ENCODE peak calls at places on chromosome 4, in seven cellular contexts. One of them, this sample, is unnamed. For H3K36me3 and H3K4me1, the result is how much of the 10 kb centered on the place peaks cover.

GRCh38 chr4:153488719-153489384 is 22.7 kb downstream of the TMEM131L start:
- DNase-seq in left lung: peak
- DNase-seq in upper lobe of right lung: peak
- DNase-seq in tibial artery: peak
- DNase-seq in suprapubic skin: no peak
- DNase-seq in Peyer's patch: peak
- DNase-seq in left ventricle myocardium inferior: peak
- DNase-seq in this sample: no peak

GRCh38 chr4:121764702-121765367 is at the start of gene SMIM43:
- DNase-seq in Peyer's patch: no peak
- DNase-seq in upper lobe of right lung: peak
- DNase-seq in left ventricle myocardium inferior: no peak
- DNase-seq in left lung: peak
- DNase-seq in tibial artery: no peak
- DNase-seq in suprapubic skin: no peak
- DNase-seq in this sample: no peak

GRCh38 chr4:186770446-186771175 is 47.0 kb upstream of the FAT1 start:
- DNase-seq in upper lobe of right lung: no peak
- DNase-seq in left ventricle myocardium inferior: no peak
- DNase-seq in left lung: no peak
- DNase-seq in suprapubic skin: no peak
- DNase-seq in tibial artery: no peak
- DNase-seq in Peyer's patch: no peak
- DNase-seq in this sample: no peak

GRCh38 chr4:41865306-41865980 is 69.8 kb upstream of the TMEM33 start:
- DNase-seq in left ventricle myocardium inferior: no peak
- DNase-seq in suprapubic skin: no peak
- DNase-seq in tibial artery: no peak
- DNase-seq in upper lobe of right lung: peak
- DNase-seq in Peyer's patch: no peak
- DNase-seq in left lung: peak
- DNase-seq in this sample: peak

GRCh38 chr4:147351083-147351787 is 129.7 kb upstream of the EDNRA start:
- DNase-seq in left lung: no peak
- DNase-seq in suprapubic skin: no peak
- DNase-seq in upper lobe of right lung: no peak
- DNase-seq in left ventricle myocardium inferior: no peak
- DNase-seq in tibial artery: no peak
- DNase-seq in Peyer's patch: no peak
- DNase-seq in this sample: no peak

GRCh38 chr4:73740353-73740778 is at the start of gene CXCL8:
- DNase-seq in Peyer's patch: peak
- DNase-seq in suprapubic skin: no peak
- DNase-seq in upper lobe of right lung: no peak
- DNase-seq in tibial artery: peak
- DNase-seq in left lung: peak
- DNase-seq in left ventricle myocardium inferior: peak
- DNase-seq in this sample: peak

GRCh38 chr4:16833722-16834121 is 64.7 kb downstream of the LDB2 start:
- DNase-seq in suprapubic skin: no peak
- DNase-seq in left lung: no peak
- DNase-seq in tibial artery: no peak
- DNase-seq in Peyer's patch: no peak
- DNase-seq in upper lobe of right lung: no peak
- DNase-seq in left ventricle myocardium inferior: no peak
- DNase-seq in this sample: peak

GRCh38 chr4:174284181-174284886 is 623 bp downstream of the CEP44 start:
- DNase-seq in suprapubic skin: no peak
- DNase-seq in left lung: no peak
- DNase-seq in upper lobe of right lung: no peak
- DNase-seq in Peyer's patch: no peak
- DNase-seq in tibial artery: no peak
- DNase-seq in left ventricle myocardium inferior: no peak
- DNase-seq in this sample: no peak

GRCh38 chr4:12548678-12549077 is 935.5 kb downstream of the RAB28 start:
- DNase-seq in suprapubic skin: no peak
- DNase-seq in tibial artery: no peak
- DNase-seq in upper lobe of right lung: no peak
- DNase-seq in Peyer's patch: no peak
- DNase-seq in left ventricle myocardium inferior: no peak
- DNase-seq in left lung: no peak
- DNase-seq in this sample: no peak

GRCh38 chr4:56909083-56909981 is 1.6 kb downstream of the REST start:
- DNase-seq in upper lobe of right lung: no peak
- DNase-seq in tibial artery: peak
- DNase-seq in left ventricle myocardium inferior: peak
- DNase-seq in left lung: peak
- DNase-seq in suprapubic skin: peak
- DNase-seq in Peyer's patch: peak
- DNase-seq in this sample: peak

GRCh38 chr4:52588771-52589591 is 70.1 kb downstream of the USP46 start:
- DNase-seq in suprapubic skin: no peak
- DNase-seq in tibial artery: no peak
- DNase-seq in upper lobe of right lung: no peak
- DNase-seq in left ventricle myocardium inferior: no peak
- DNase-seq in left lung: no peak
- DNase-seq in Peyer's patch: no peak
- DNase-seq in this sample: no peak

GRCh38 chr4:48017108-48017527 is 546 bp downstream of the NIPAL1 start:
- DNase-seq in suprapubic skin: peak
- DNase-seq in left lung: peak
- DNase-seq in left ventricle myocardium inferior: no peak
- DNase-seq in upper lobe of right lung: peak
- DNase-seq in Peyer's patch: peak
- DNase-seq in tibial artery: peak
- DNase-seq in this sample: peak

GRCh38 chr4:40525811-40526598 is 103.7 kb downstream of the RBM47 start:
- DNase-seq in left ventricle myocardium inferior: no peak
- DNase-seq in Peyer's patch: no peak
- DNase-seq in upper lobe of right lung: no peak
- DNase-seq in suprapubic skin: no peak
- DNase-seq in left lung: no peak
- DNase-seq in tibial artery: peak
- DNase-seq in this sample: no peak

GRCh38 chr4:118356731-118357130 is 3.9 kb upstream of the PRSS12 start:
- DNase-seq in upper lobe of right lung: no peak
- DNase-seq in left ventricle myocardium inferior: no peak
- DNase-seq in tibial artery: no peak
- DNase-seq in suprapubic skin: no peak
- DNase-seq in left lung: no peak
- DNase-seq in Peyer's patch: no peak
- DNase-seq in this sample: no peak

GRCh38 chr4:7522452-7522851 is 87.7 kb upstream of the PSAPL1 start:
- DNase-seq in tibial artery: no peak
- DNase-seq in left lung: no peak
- DNase-seq in left ventricle myocardium inferior: no peak
- DNase-seq in Peyer's patch: no peak
- DNase-seq in upper lobe of right lung: no peak
- DNase-seq in suprapubic skin: no peak
- DNase-seq in this sample: no peak

GRCh38 chr4:123952530-123953274 is 556.1 kb downstream of the SPRY1 start:
- DNase-seq in Peyer's patch: no peak
- DNase-seq in tibial artery: no peak
- DNase-seq in upper lobe of right lung: no peak
- DNase-seq in left lung: no peak
- DNase-seq in suprapubic skin: no peak
- DNase-seq in left ventricle myocardium inferior: no peak
- DNase-seq in this sample: no peak

GRCh38 chr4:15398732-15399131 is 29.1 kb upstream of the C1QTNF7 start:
- DNase-seq in upper lobe of right lung: no peak
- DNase-seq in left ventricle myocardium inferior: no peak
- DNase-seq in suprapubic skin: no peak
- DNase-seq in Peyer's patch: no peak
- DNase-seq in tibial artery: no peak
- DNase-seq in left lung: no peak
- DNase-seq in this sample: no peak

DNA sequence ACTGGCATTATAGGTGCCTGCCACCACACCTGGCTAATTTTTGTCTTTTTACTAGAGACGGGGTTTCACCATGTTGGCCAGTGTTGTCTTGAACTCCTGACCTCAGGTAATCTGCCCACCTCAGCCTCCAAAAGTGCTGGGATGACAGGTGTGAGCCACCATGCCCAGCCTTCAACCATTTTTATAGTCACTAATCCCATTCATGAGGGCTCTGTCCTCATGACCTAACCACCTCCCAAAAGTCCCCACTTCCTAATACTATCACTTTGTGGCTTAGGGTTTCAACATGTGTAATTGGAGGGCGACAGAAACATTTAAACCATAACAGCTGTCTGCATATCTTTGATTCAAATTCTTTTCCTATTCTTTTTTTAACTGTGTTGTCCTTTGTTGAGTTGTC is 229.6 kb upstream of the AGA start:
- DNase-seq in left ventricle myocardium inferior: no peak
- DNase-seq in left lung: no peak
- DNase-seq in tibial artery: no peak
- DNase-seq in Peyer's patch: no peak
- DNase-seq in upper lobe of right lung: no peak
- DNase-seq in suprapubic skin: no peak
- DNase-seq in this sample: no peak
- H3K36me3 ChIP-seq in left ventricle myocardium inferior: under half
- H3K36me3 ChIP-seq in left lung: under half
- H3K36me3 ChIP-seq in tibial artery: under half
- H3K36me3 ChIP-seq in Peyer's patch: under half
- H3K36me3 ChIP-seq in upper lobe of right lung: under half
- H3K36me3 ChIP-seq in suprapubic skin: under half
- H3K36me3 ChIP-seq in this sample: under half

GRCh38 chr4:25860586-25861421 is 2.0 kb downstream of the SEL1L3 start:
- DNase-seq in upper lobe of right lung: peak
- DNase-seq in suprapubic skin: no peak
- DNase-seq in tibial artery: no peak
- DNase-seq in Peyer's patch: peak
- DNase-seq in left ventricle myocardium inferior: no peak
- DNase-seq in left lung: no peak
- DNase-seq in this sample: no peak

GRCh38 chr4:25861422-25861926 is 1.3 kb downstream of the SEL1L3 start:
- DNase-seq in tibial artery: no peak
- DNase-seq in Peyer's patch: no peak
- DNase-seq in upper lobe of right lung: no peak
- DNase-seq in left ventricle myocardium inferior: no peak
- DNase-seq in left lung: no peak
- DNase-seq in suprapubic skin: no peak
- DNase-seq in this sample: no peak

GRCh38 chr4:25857851-25858400 is 4.9 kb downstream of the SEL1L3 start:
- DNase-seq in left lung: no peak
- DNase-seq in left ventricle myocardium inferior: no peak
- DNase-seq in Peyer's patch: no peak
- DNase-seq in suprapubic skin: no peak
- DNase-seq in upper lobe of right lung: no peak
- DNase-seq in tibial artery: no peak
- DNase-seq in this sample: no peak

GRCh38 chr4:25857403-25857802 is 5.4 kb downstream of the SEL1L3 start:
- DNase-seq in suprapubic skin: no peak
- DNase-seq in left ventricle myocardium inferior: no peak
- DNase-seq in left lung: no peak
- DNase-seq in Peyer's patch: no peak
- DNase-seq in tibial artery: no peak
- DNase-seq in upper lobe of right lung: no peak
- DNase-seq in this sample: no peak

GRCh38 chr4:25859429-25860148 is 3.2 kb downstream of the SEL1L3 start:
- DNase-seq in left ventricle myocardium inferior: no peak
- DNase-seq in tibial artery: no peak
- DNase-seq in upper lobe of right lung: no peak
- DNase-seq in suprapubic skin: no peak
- DNase-seq in Peyer's patch: peak
- DNase-seq in left lung: no peak
- DNase-seq in this sample: no peak
- H3K4me1 ChIP-seq in left ventricle myocardium inferior: half or more
- H3K4me1 ChIP-seq in tibial artery: under half
- H3K4me1 ChIP-seq in upper lobe of right lung: half or more
- H3K4me1 ChIP-seq in suprapubic skin: under half
- H3K4me1 ChIP-seq in Peyer's patch: half or more
- H3K4me1 ChIP-seq in left lung: under half
- H3K4me1 ChIP-seq in this sample: under half

DNA sequence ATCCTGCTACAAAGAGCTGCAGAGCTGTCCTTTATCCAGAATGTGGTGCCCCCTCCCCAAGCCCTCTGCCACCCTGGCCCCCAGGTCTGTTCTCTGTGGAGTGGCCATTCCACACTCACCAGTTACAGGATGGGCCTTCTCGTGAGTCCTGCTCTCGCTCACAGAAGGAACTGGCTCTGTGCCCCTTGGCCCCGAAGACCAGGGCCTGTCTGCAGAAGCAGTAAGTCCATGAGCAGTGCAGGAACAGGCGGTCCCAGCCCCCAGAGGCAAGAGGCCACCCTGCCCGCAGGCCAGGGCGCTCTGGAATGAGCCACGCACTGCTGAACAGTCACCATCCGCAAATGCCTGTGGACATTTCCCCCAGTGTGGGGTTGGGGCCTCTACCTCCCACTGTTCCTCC is 92.2 kb downstream of the DCTD start:
- DNase-seq in suprapubic skin: no peak
- DNase-seq in left lung: no peak
- DNase-seq in left ventricle myocardium inferior: no peak
- DNase-seq in Peyer's patch: no peak
- DNase-seq in tibial artery: peak
- DNase-seq in upper lobe of right lung: no peak
- DNase-seq in this sample: no peak
- H3K4me3 ChIP-seq in suprapubic skin: no peak
- H3K4me3 ChIP-seq in left lung: no peak
- H3K4me3 ChIP-seq in left ventricle myocardium inferior: no peak
- H3K4me3 ChIP-seq in Peyer's patch: no peak
- H3K4me3 ChIP-seq in tibial artery: no peak
- H3K4me3 ChIP-seq in upper lobe of right lung: no peak
- H3K4me3 ChIP-seq in this sample: no peak

GRCh38 chr4:86657910-86658309 is 63.8 kb downstream of the PTPN13 start:
- DNase-seq in upper lobe of right lung: no peak
- DNase-seq in tibial artery: no peak
- DNase-seq in left ventricle myocardium inferior: no peak
- DNase-seq in Peyer's patch: no peak
- DNase-seq in left lung: no peak
- DNase-seq in suprapubic skin: no peak
- DNase-seq in this sample: no peak

GRCh38 chr4:86660407-86660806 is 66.3 kb downstream of the PTPN13 start:
- DNase-seq in upper lobe of right lung: no peak
- DNase-seq in left lung: no peak
- DNase-seq in tibial artery: no peak
- DNase-seq in Peyer's patch: no peak
- DNase-seq in left ventricle myocardium inferior: no peak
- DNase-seq in suprapubic skin: no peak
- DNase-seq in this sample: no peak

GRCh38 chr4:86653237-86653865 is 59.2 kb downstream of the PTPN13 start:
- DNase-seq in Peyer's patch: no peak
- DNase-seq in upper lobe of right lung: no peak
- DNase-seq in suprapubic skin: no peak
- DNase-seq in left lung: no peak
- DNase-seq in left ventricle myocardium inferior: no peak
- DNase-seq in tibial artery: no peak
- DNase-seq in this sample: no peak

GRCh38 chr4:86661006-86661405 is 66.9 kb downstream of the PTPN13 start:
- DNase-seq in tibial artery: no peak
- DNase-seq in left lung: no peak
- DNase-seq in Peyer's patch: no peak
- DNase-seq in upper lobe of right lung: no peak
- DNase-seq in suprapubic skin: no peak
- DNase-seq in left ventricle myocardium inferior: no peak
- DNase-seq in this sample: no peak

DNA sequence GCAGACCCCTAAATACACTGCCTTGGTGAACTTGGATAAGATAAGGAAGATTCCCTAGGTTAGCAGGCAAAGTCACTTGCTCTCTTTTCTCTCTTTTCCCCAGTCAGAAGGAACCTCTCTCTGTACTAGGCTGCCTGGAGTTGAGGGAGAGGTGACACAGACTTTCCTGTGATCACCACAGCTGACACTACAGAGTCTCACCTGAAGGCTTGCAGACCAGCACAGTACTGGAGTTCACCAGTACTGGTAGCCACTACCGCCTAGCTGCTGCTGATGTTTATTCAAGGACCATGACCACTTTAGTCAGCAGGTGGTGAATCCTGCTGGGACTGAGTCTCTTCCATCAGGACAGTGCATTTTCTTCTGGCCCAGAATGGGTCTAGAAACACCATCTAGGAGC is 63.3 kb downstream of the PTPN13 start:
- DNase-seq in upper lobe of right lung: no peak
- DNase-seq in left ventricle myocardium inferior: no peak
- DNase-seq in left lung: no peak
- DNase-seq in tibial artery: no peak
- DNase-seq in Peyer's patch: no peak
- DNase-seq in suprapubic skin: no peak
- DNase-seq in this sample: no peak
- H3K36me3 ChIP-seq in upper lobe of right lung: under half
- H3K36me3 ChIP-seq in left ventricle myocardium inferior: under half
- H3K36me3 ChIP-seq in left lung: under half
- H3K36me3 ChIP-seq in tibial artery: under half
- H3K36me3 ChIP-seq in Peyer's patch: under half
- H3K36me3 ChIP-seq in suprapubic skin: under half
- H3K36me3 ChIP-seq in this sample: under half